ENCODE peak calls at places on chromosomes 13 and 19, in four cellular contexts. T, B, P and G are unnamed samples.

GRCh38 chr13:32414580-32414979 is 13.3 kb downstream of the N4BP2L1 start:
- DNase-seq in T (no peak), B (no peak), P (no peak), G (no peak)

GRCh38 chr13:108586826-108587225 is 42.6 kb upstream of the MYO16 start:
- DNase-seq in T (no peak), B (no peak), P (no peak), G (no peak)

GRCh38 chr19:16160943-16161560 is 12.3 kb downstream of the CIB3 start:
- DNase-seq in B (peak; percentile 76), T (no peak), P (peak; percentile 94), G (no peak)

GRCh38 chr13:114089751-114090400 is 42.5 kb downstream of the RASA3 start:
- DNase-seq in T (no peak), P (no peak), B (no peak), G (no peak)

GRCh38 chr19:21472507-21472906 is 32.9 kb upstream of the ZNF429 start:
- DNase-seq in B (no peak), T (no peak), P (no peak), G (no peak)

GRCh38 chr19:41299046-41299754 is 10.8 kb upstream of the CCDC97 start:
- DNase-seq in B (no peak), P (no peak), T (peak; percentile 55), G (peak; percentile 22)

GRCh38 chr13:113837554-113838355 is 26.1 kb downstream of the GAS6 start:
- DNase-seq in T (peak; percentile 96), P (peak; percentile 97), B (peak; percentile 98), G (peak; percentile 66)

GRCh38 chr19:34254552-34255432 is at the start of gene GARRE1:
- DNase-seq in P (no peak), T (peak; percentile 45), B (no peak), G (no peak)

GRCh38 chr13:23609414-23610186 is 39.4 kb downstream of the TNFRSF19 start:
- DNase-seq in B (peak; percentile 39), P (peak; percentile 25), T (no peak), G (no peak)

GRCh38 chr19:9161427-9161826 is 17.4 kb upstream of the OR7D2 start:
- DNase-seq in T (no peak), P (no peak), B (no peak), G (no peak)